ENCODE peak calls at places on chromosome 11, in five cellular contexts. One of them, this sample, is unnamed.

GRCh38 chr11:93490996-93491618 is 52.1 kb downstream of the SMCO4 start:
- DNase-seq in GM12865: no peak
- DNase-seq in progenitor cell of endocrine pancreas: no peak
- DNase-seq in OCI-LY7: no peak
- DNase-seq in GM20000: no peak
- DNase-seq in this sample: no peak

GRCh38 chr11:83007909-83008580 is 63.7 kb downstream of the RAB30 start:
- DNase-seq in GM12865: peak
- DNase-seq in progenitor cell of endocrine pancreas: no peak
- DNase-seq in GM20000: peak
- DNase-seq in OCI-LY7: peak
- DNase-seq in this sample: peak

GRCh38 chr11:110430267-110431211 is 791 bp downstream of the FDX1 start:
- DNase-seq in OCI-LY7: peak
- DNase-seq in progenitor cell of endocrine pancreas: no peak
- DNase-seq in GM20000: peak
- DNase-seq in GM12865: peak
- DNase-seq in this sample: peak

GRCh38 chr11:20937826-20938225 is 268.4 kb downstream of the NELL1 start:
- DNase-seq in GM12865: no peak
- DNase-seq in GM20000: no peak
- DNase-seq in OCI-LY7: no peak
- DNase-seq in progenitor cell of endocrine pancreas: no peak
- DNase-seq in this sample: no peak

GRCh38 chr11:61833478-61833877 is 5.4 kb downstream of the FADS2 start:
- DNase-seq in GM12865: no peak
- DNase-seq in OCI-LY7: no peak
- DNase-seq in progenitor cell of endocrine pancreas: no peak
- DNase-seq in GM20000: no peak
- DNase-seq in this sample: no peak

GRCh38 chr11:70378506-70379134 is 19.7 kb upstream of the CTTN start:
- DNase-seq in GM12865: peak
- DNase-seq in OCI-LY7: no peak
- DNase-seq in progenitor cell of endocrine pancreas: no peak
- DNase-seq in GM20000: no peak
- DNase-seq in this sample: no peak

GRCh38 chr11:60194511-60194910 is 11.6 kb upstream of the MS4A6A start:
- DNase-seq in progenitor cell of endocrine pancreas: no peak
- DNase-seq in GM12865: no peak
- DNase-seq in GM20000: no peak
- DNase-seq in OCI-LY7: no peak
- DNase-seq in this sample: no peak

GRCh38 chr11:119087747-119088241 is 3.1 kb downstream of the HMBS start:
- DNase-seq in GM20000: no peak
- DNase-seq in OCI-LY7: no peak
- DNase-seq in GM12865: no peak
- DNase-seq in progenitor cell of endocrine pancreas: no peak
- DNase-seq in this sample: no peak

GRCh38 chr11:1303196-1303821 is 6.1 kb downstream of the TOLLIP start:
- DNase-seq in OCI-LY7: no peak
- DNase-seq in GM20000: no peak
- DNase-seq in progenitor cell of endocrine pancreas: no peak
- DNase-seq in GM12865: no peak
- DNase-seq in this sample: no peak
- TF ChIP-seq CTCF in OCI-LY7: peak
- TF ChIP-seq CTCF in GM20000: no peak
- TF ChIP-seq CTCF in progenitor cell of endocrine pancreas: peak
- TF ChIP-seq CTCF in GM12865: no peak
- TF ChIP-seq CTCF in this sample: no peak

GRCh38 chr11:17642980-17643379 is 76.4 kb upstream of the MYOD1 start:
- DNase-seq in GM20000: no peak
- DNase-seq in GM12865: no peak
- DNase-seq in progenitor cell of endocrine pancreas: no peak
- DNase-seq in OCI-LY7: no peak
- DNase-seq in this sample: no peak

GRCh38 chr11:17646451-17647145 is 72.8 kb upstream of the MYOD1 start:
- DNase-seq in progenitor cell of endocrine pancreas: no peak
- DNase-seq in OCI-LY7: no peak
- DNase-seq in GM12865: no peak
- DNase-seq in GM20000: peak
- DNase-seq in this sample: peak

GRCh38 chr11:17643506-17644405 is 75.6 kb upstream of the MYOD1 start:
- DNase-seq in progenitor cell of endocrine pancreas: no peak
- DNase-seq in GM20000: peak
- DNase-seq in GM12865: no peak
- DNase-seq in OCI-LY7: no peak
- DNase-seq in this sample: peak

GRCh38 chr11:17642370-17642769 is 77.0 kb upstream of the MYOD1 start:
- DNase-seq in OCI-LY7: no peak
- DNase-seq in GM20000: peak
- DNase-seq in GM12865: no peak
- DNase-seq in progenitor cell of endocrine pancreas: no peak
- DNase-seq in this sample: peak

GRCh38 chr11:17645190-17645970 is 74.0 kb upstream of the MYOD1 start:
- DNase-seq in progenitor cell of endocrine pancreas: no peak
- DNase-seq in GM12865: no peak
- DNase-seq in OCI-LY7: no peak
- DNase-seq in GM20000: no peak
- DNase-seq in this sample: peak
- TF ChIP-seq CTCF in progenitor cell of endocrine pancreas: no peak
- TF ChIP-seq CTCF in GM12865: no peak
- TF ChIP-seq CTCF in OCI-LY7: no peak
- TF ChIP-seq CTCF in GM20000: no peak
- TF ChIP-seq CTCF in this sample: no peak

GRCh38 chr11:78045851-78046485 is 17.7 kb upstream of the THRSP start:
- DNase-seq in GM12865: peak
- DNase-seq in OCI-LY7: peak
- DNase-seq in GM20000: peak
- DNase-seq in progenitor cell of endocrine pancreas: peak
- DNase-seq in this sample: peak
- TF ChIP-seq CTCF in GM12865: peak
- TF ChIP-seq CTCF in OCI-LY7: peak
- TF ChIP-seq CTCF in GM20000: peak
- TF ChIP-seq CTCF in progenitor cell of endocrine pancreas: peak
- TF ChIP-seq CTCF in this sample: peak

DNA sequence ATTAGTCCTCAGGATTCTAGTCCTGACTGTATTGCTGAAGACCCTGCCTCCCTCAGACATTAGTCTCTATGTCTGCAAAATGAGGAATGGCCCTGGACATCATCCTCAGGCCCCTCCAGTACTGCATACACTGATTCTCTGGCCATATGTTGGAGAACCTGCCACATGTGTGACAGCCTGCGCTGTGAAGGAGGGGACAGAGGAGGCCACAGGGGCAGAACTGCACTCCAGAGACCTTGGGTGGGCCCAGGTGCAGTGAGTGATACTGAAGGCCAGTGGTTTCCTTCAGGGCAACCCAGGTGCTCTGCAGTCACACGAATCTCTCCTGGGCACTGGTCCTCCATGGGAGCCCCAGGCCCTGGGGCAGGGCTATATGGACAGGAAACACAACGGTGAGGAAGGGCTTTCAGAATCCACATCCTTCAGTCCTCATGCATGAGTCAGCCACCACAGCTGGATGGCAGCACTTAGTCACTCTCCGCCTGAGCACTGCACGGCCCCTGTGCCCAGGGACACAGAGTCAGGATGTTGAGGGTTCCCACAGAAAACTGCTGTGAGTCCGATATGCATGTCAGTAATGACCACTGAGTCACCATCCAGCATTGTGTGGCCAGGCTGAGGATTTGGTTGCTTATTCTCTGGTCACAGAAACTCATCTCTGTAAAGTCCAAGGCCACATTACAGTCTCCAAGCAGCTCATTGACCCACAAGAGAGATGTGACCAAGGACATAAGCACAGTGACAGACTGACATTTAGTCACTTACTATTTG is 39.7 kb downstream of the ME3 start:
- DNase-seq in OCI-LY7: no peak
- DNase-seq in progenitor cell of endocrine pancreas: no peak
- DNase-seq in GM20000: no peak
- DNase-seq in GM12865: peak
- DNase-seq in this sample: no peak
- TF ChIP-seq CTCF in OCI-LY7: no peak
- TF ChIP-seq CTCF in progenitor cell of endocrine pancreas: no peak
- TF ChIP-seq CTCF in GM20000: no peak
- TF ChIP-seq CTCF in GM12865: no peak
- TF ChIP-seq CTCF in this sample: no peak

GRCh38 chr11:73907191-73907590 is 30.4 kb downstream of the PAAF1 start:
- DNase-seq in GM20000: no peak
- DNase-seq in progenitor cell of endocrine pancreas: no peak
- DNase-seq in GM12865: peak
- DNase-seq in OCI-LY7: no peak
- DNase-seq in this sample: no peak
- TF ChIP-seq CTCF in GM20000: no peak
- TF ChIP-seq CTCF in progenitor cell of endocrine pancreas: no peak
- TF ChIP-seq CTCF in GM12865: no peak
- TF ChIP-seq CTCF in OCI-LY7: no peak
- TF ChIP-seq CTCF in this sample: no peak

DNA sequence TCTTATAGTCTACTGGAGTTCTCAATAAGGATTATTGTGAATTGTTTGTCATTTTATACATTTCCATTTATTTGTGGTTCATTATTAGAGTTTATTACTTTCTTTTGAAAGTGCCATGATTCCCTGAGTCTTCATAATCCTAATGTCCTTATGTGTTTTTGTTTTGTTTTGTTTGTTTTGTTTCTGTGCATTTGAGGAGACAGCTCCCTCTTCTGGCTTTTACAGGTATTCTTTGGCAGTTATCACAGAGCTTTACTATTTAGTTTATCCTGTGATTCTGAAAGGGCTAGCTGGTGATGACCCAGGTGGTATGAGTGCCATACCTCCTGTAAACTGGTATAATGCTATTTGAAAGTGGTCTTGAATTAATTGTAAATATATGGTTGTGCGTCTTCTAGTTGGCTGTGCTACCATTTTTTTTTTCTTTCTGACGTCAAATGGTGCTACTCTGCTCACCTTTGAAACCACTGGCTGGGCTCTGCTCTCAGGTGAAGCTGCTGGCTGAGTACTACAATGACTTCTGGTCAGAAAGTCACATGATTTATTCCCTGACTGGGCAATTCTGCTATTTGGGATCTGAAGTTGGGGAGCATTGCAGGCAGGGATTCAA is 751.2 kb downstream of the JRKL start:
- DNase-seq in GM12865: peak
- DNase-seq in OCI-LY7: peak
- DNase-seq in GM20000: peak
- DNase-seq in progenitor cell of endocrine pancreas: no peak
- DNase-seq in this sample: no peak
- TF ChIP-seq CTCF in GM12865: peak
- TF ChIP-seq CTCF in OCI-LY7: peak
- TF ChIP-seq CTCF in GM20000: peak
- TF ChIP-seq CTCF in progenitor cell of endocrine pancreas: peak
- TF ChIP-seq CTCF in this sample: peak

GRCh38 chr11:64271339-64272132 is 12.9 kb downstream of the BAD start:
- DNase-seq in GM20000: peak
- DNase-seq in progenitor cell of endocrine pancreas: peak
- DNase-seq in OCI-LY7: peak
- DNase-seq in GM12865: peak
- DNase-seq in this sample: peak
- TF ChIP-seq CTCF in GM20000: no peak
- TF ChIP-seq CTCF in progenitor cell of endocrine pancreas: peak
- TF ChIP-seq CTCF in OCI-LY7: peak
- TF ChIP-seq CTCF in GM12865: peak
- TF ChIP-seq CTCF in this sample: peak

GRCh38 chr11:124839051-124839971 is 25.9 kb upstream of the ROBO3 start:
- DNase-seq in progenitor cell of endocrine pancreas: no peak
- DNase-seq in GM12865: no peak
- DNase-seq in GM20000: no peak
- DNase-seq in OCI-LY7: no peak
- DNase-seq in this sample: peak

GRCh38 chr11:124834526-124835190 is 30.6 kb upstream of the ROBO3 start:
- DNase-seq in progenitor cell of endocrine pancreas: no peak
- DNase-seq in GM20000: no peak
- DNase-seq in GM12865: no peak
- DNase-seq in OCI-LY7: no peak
- DNase-seq in this sample: no peak

GRCh38 chr11:124835918-124836317 is 29.3 kb upstream of the ROBO3 start:
- DNase-seq in GM12865: no peak
- DNase-seq in progenitor cell of endocrine pancreas: no peak
- DNase-seq in OCI-LY7: no peak
- DNase-seq in GM20000: no peak
- DNase-seq in this sample: no peak

GRCh38 chr11:124839972-124840621 is 25.1 kb upstream of the ROBO3 start:
- DNase-seq in GM12865: no peak
- DNase-seq in progenitor cell of endocrine pancreas: no peak
- DNase-seq in OCI-LY7: no peak
- DNase-seq in GM20000: no peak
- DNase-seq in this sample: no peak

DNA sequence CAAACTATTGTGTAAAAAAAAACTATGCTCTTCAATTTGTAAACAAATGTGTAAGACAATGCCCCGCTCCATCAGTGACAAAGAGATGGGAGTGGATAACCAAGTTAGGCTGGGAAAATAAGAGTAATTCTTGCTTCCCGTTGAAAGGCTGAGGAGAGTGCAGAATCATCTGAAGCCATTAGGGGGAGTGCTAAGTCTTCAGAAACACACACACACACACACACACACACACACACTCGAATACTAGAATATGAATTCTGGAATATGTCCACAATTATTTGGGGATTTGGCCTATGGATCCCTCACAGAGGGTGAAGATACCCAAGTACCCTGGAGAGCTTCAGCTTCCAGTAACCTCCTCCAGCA is 27.8 kb upstream of the ROBO3 start:
- DNase-seq in OCI-LY7: peak
- DNase-seq in GM20000: peak
- DNase-seq in progenitor cell of endocrine pancreas: no peak
- DNase-seq in GM12865: peak
- DNase-seq in this sample: peak
- TF ChIP-seq CTCF in OCI-LY7: peak
- TF ChIP-seq CTCF in GM20000: peak
- TF ChIP-seq CTCF in progenitor cell of endocrine pancreas: no peak
- TF ChIP-seq CTCF in GM12865: peak
- TF ChIP-seq CTCF in this sample: peak

DNA sequence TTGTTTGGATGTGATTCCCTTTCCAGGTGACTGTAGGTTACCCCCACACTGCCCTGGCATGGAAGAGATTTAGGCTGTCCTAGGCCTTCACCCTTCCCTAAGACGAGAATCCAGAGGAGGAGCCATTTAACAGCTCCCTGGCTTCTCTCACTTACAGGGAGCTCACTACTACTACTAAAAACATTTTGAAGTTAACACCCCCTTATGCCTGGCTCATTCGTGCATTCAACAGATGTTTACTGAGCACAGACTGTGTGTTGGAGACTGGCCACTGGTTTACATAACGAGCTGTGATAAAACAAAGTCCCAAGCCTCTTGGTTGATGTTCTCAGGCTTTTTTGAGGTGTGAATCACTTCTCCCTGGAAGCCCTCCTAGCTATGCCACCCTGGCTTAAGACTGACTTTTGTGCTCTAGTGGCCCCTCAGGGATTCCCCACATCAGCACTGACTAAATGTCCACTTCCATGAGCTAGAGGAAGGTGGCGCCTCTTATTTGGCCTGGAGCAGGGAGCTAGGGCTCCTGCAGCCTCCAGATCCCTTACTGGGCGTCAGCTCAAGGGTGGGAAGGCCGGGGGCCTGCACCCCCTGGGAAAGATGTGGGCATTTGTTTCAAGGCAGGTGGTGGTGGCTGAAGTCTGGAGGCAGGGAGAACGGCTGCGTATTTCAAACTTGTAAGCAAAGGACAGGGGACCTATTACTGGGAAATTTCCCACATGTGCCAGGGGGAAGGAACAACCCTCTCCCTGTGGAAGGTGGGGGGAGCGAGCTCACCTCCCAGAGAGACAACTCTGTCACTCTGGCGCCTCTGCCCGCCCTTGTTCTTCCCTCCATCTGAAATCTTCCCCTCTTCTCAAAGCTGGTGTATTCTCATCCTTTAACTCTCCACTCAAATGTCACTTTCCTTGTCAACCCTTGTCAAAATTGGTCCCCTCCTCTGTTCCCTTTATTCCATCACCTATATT is 19.4 kb upstream of the MALAT1 start:
- DNase-seq in GM20000: no peak
- DNase-seq in GM12865: no peak
- DNase-seq in progenitor cell of endocrine pancreas: no peak
- DNase-seq in OCI-LY7: no peak
- DNase-seq in this sample: peak
- TF ChIP-seq CTCF in GM20000: peak
- TF ChIP-seq CTCF in GM12865: peak
- TF ChIP-seq CTCF in progenitor cell of endocrine pancreas: peak
- TF ChIP-seq CTCF in OCI-LY7: peak
- TF ChIP-seq CTCF in this sample: peak

This sample was measured in GM13976.